ENCODE peak calls at places on chromosomes 6 and 20, in four cellular contexts. U, H, P and Z are unnamed samples.

GRCh38 chr20:55232647-55233046 is 757.3 kb downstream of the DOK5 start:
- DNase-seq in H (no peak), U (no peak), P (no peak), Z (no peak)

GRCh38 chr6:20302702-20303251 is 90.5 kb upstream of the MBOAT1 start:
- DNase-seq in H (peak), U (no peak), P (no peak), Z (no peak)

GRCh38 chr6:54681987-54682386 is 164.6 kb upstream of the FAM83B start:
- DNase-seq in U (peak), P (no peak), H (peak), Z (no peak)

GRCh38 chr6:105713474-105714118 is 310.7 kb upstream of the PREP start:
- DNase-seq in P (no peak), U (no peak), H (peak), Z (no peak)

GRCh38 chr20:1324598-1325172 is 4.3 kb downstream of the SDCBP2 start:
- DNase-seq in H (peak), P (peak), U (no peak), Z (peak)

GRCh38 chr20:37790900-37791299 is 97.1 kb downstream of the CTNNBL1 start:
- DNase-seq in P (no peak), U (no peak), H (no peak), Z (no peak)

GRCh38 chr6:71602385-71602949 is 283.9 kb upstream of the RIMS1 start:
- DNase-seq in P (no peak), U (no peak), H (no peak), Z (no peak)

GRCh38 chr20:53888510-53888909 is 181.9 kb downstream of the BCAS1 start:
- DNase-seq in P (no peak), H (no peak), U (no peak), Z (no peak)

GRCh38 chr6:36131517-36132220 is 1.4 kb downstream of the MAPK13 start:
- DNase-seq in U (peak), H (peak), P (peak), Z (no peak)
- H3K4me3 ChIP-seq in U (no peak), H (peak), P (peak), Z (peak)

GRCh38 chr6:65900928-65901327 is 193.9 kb upstream of the EYS start:
- DNase-seq in H (no peak), U (no peak), P (no peak), Z (no peak)
- H3K27ac ChIP-seq in H (no peak), U (no peak), P (no peak), Z (no peak)

GRCh38 chr6:148203281-148203925 is 139.2 kb upstream of the SASH1 start:
- DNase-seq in P (no peak), U (no peak), H (peak), Z (no peak)

GRCh38 chr6:148208298-148208697 is 134.3 kb upstream of the SASH1 start:
- DNase-seq in U (no peak), P (no peak), H (no peak), Z (no peak)

GRCh38 chr6:148199584-148199983 is 143.1 kb upstream of the SASH1 start:
- DNase-seq in P (no peak), U (no peak), H (no peak), Z (no peak)

GRCh38 chr6:148200302-148200701 is 142.3 kb upstream of the SASH1 start:
- DNase-seq in P (no peak), U (no peak), H (no peak), Z (no peak)

DNA sequence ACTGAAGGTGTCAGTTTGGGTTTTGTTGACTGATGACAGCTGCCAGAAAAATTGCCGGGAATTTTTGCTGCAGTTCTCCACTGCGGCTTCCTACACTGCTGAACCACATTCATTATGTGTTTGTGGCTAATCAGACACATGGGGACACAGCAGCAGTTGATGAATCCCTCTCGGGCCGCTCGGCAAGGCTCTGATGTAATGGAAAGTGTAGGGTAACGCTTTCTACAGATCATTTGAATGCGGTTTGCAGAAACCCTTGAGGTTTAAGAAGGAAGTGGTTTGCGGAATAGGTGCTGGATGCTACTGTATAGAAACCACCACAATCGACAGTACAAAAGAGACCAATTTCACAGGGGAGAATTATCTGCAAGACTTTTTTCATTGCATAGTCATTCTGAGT is 138.7 kb upstream of the SASH1 start:
- DNase-seq in P (peak), U (no peak), H (peak), Z (no peak)
- H3K4me3 ChIP-seq in P (no peak), U (no peak), H (no peak), Z (peak)

GRCh38 chr20:5077761-5078387 is 41.9 kb downstream of the PCNA start:
- DNase-seq in P (no peak), H (no peak), U (no peak), Z (no peak)
- H3K27ac ChIP-seq in P (peak), H (peak), U (peak), Z (peak)

GRCh38 chr6:50849016-50849748 is 30.5 kb downstream of the TFAP2B start:
- DNase-seq in P (no peak), U (no peak), H (no peak), Z (no peak)
- H3K4me3 ChIP-seq in P (no peak), U (peak), H (no peak), Z (no peak)

GRCh38 chr20:13392391-13392790 is 171.3 kb downstream of the ISM1 start:
- DNase-seq in P (no peak), H (no peak), U (no peak), Z (no peak)

GRCh38 chr20:13395232-13395631 is 174.2 kb downstream of the ISM1 start:
- DNase-seq in H (no peak), P (no peak), U (no peak), Z (no peak)

GRCh38 chr20:13396826-13397225 is 175.8 kb downstream of the ISM1 start:
- DNase-seq in P (no peak), U (no peak), H (no peak), Z (no peak)

GRCh38 chr20:13397300-13397724 is 176.2 kb downstream of the ISM1 start:
- DNase-seq in U (no peak), H (no peak), P (no peak), Z (no peak)

DNA sequence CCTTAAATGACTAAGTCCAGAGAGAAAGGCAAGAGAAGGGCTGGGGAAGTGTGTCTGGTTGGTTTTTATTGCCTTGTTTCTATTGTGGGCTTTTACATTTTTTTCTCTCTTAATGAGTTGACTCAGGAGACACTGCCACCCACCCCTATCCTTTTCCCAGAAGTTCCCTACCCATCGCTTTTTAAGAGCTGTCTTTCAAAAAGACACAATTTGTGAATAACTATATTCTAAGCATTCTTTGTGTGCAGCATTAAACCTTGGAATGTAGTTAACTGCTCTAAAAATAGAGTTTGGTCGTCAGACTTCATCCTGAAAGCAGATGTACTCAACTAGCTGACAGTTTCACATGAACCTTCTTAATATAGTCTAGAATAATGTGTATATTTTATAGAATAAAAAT is 175.0 kb downstream of the ISM1 start:
- DNase-seq in P (no peak), H (no peak), U (no peak), Z (no peak)
- H3K27ac ChIP-seq in P (no peak), H (no peak), U (no peak), Z (no peak)

DNA sequence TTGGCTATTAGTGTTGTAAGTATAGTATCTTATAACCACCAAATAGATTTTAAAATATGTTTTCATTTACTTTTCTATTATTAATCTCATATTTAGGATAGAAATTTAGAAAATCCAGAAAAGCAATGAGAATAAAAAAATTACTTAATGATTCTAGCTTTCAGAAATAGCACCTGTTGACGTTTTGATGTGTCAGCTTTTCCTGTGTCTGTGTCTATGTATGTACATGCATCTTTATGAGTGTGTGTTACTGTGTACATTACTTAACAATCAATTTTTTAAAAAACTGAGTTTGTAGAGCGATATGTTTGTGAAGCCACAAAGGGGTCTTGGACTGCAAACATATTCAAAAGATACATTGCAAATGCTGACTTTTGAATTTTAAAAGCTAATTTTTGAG is 526.9 kb downstream of the BCKDHB start:
- DNase-seq in U (no peak), P (no peak), H (no peak), Z (no peak)
- H3K4me3 ChIP-seq in U (no peak), P (no peak), H (no peak), Z (no peak)

GRCh38 chr20:45851501-45851900 is 5.7 kb downstream of the ACOT8 start:
- DNase-seq in P (no peak), U (no peak), H (no peak), Z (no peak)
- H3K27ac ChIP-seq in P (no peak), U (no peak), H (no peak), Z (no peak)